ENCODE peak calls at places on chromosomes 16 and 17, in four cellular contexts. One of them, this sample, is unnamed.

GRCh38 chr17:17018612-17019429 is 23.4 kb upstream of the MPRIP start:
- DNase-seq in AG04450: no peak
- DNase-seq in ascending aorta: no peak
- DNase-seq in OCI-LY7: no peak
- DNase-seq in this sample: no peak

GRCh38 chr16:47045023-47045422 is 71.5 kb upstream of the DNAJA2 start:
- DNase-seq in AG04450: no peak
- DNase-seq in ascending aorta: no peak
- DNase-seq in OCI-LY7: no peak
- DNase-seq in this sample: no peak

GRCh38 chr17:78342438-78343098 is 17.3 kb downstream of the SOCS3 start:
- DNase-seq in OCI-LY7: no peak
- DNase-seq in AG04450: no peak
- DNase-seq in ascending aorta: peak; percentile 92
- DNase-seq in this sample: peak; percentile 64

GRCh38 chr16:72961115-72961832 is 86.7 kb downstream of the ZFHX3 start:
- DNase-seq in AG04450: no peak
- DNase-seq in OCI-LY7: no peak
- DNase-seq in ascending aorta: no peak
- DNase-seq in this sample: no peak

GRCh38 chr17:61235821-61236197 is 163.8 kb upstream of the TBX2 start:
- DNase-seq in ascending aorta: no peak
- DNase-seq in AG04450: no peak
- DNase-seq in OCI-LY7: no peak
- DNase-seq in this sample: no peak

GRCh38 chr17:60594747-60595146 is 5.2 kb upstream of the PPM1D start:
- DNase-seq in AG04450: no peak
- DNase-seq in OCI-LY7: no peak
- DNase-seq in ascending aorta: no peak
- DNase-seq in this sample: no peak

GRCh38 chr17:17815062-17815406 is 21.8 kb downstream of the SREBF1 start:
- DNase-seq in OCI-LY7: no peak
- DNase-seq in ascending aorta: no peak
- DNase-seq in AG04450: no peak
- DNase-seq in this sample: no peak

GRCh38 chr17:27836651-27837050 is 36.3 kb upstream of the NOS2 start:
- DNase-seq in OCI-LY7: no peak
- DNase-seq in ascending aorta: no peak
- DNase-seq in AG04450: no peak
- DNase-seq in this sample: no peak

GRCh38 chr16:9225527-9226316 is 134.3 kb downstream of the HAPSTR1 start:
- DNase-seq in ascending aorta: no peak
- DNase-seq in AG04450: no peak
- DNase-seq in OCI-LY7: peak; percentile 39
- DNase-seq in this sample: no peak

GRCh38 chr16:24253192-24253591 is 2.9 kb upstream of the CACNG3 start:
- DNase-seq in AG04450: no peak
- DNase-seq in ascending aorta: no peak
- DNase-seq in OCI-LY7: peak; percentile 78
- DNase-seq in this sample: no peak

GRCh38 chr17:6551356-6551755 is 5.0 kb downstream of the PITPNM3 start:
- DNase-seq in ascending aorta: no peak
- DNase-seq in OCI-LY7: no peak
- DNase-seq in AG04450: no peak
- DNase-seq in this sample: no peak
- H3K27ac ChIP-seq in ascending aorta: no peak overlapping the region
- H3K27ac ChIP-seq in OCI-LY7: no peak overlapping the region
- H3K27ac ChIP-seq in AG04450: no peak overlapping the region
- H3K27ac ChIP-seq in this sample: no peak overlapping the region

DNA sequence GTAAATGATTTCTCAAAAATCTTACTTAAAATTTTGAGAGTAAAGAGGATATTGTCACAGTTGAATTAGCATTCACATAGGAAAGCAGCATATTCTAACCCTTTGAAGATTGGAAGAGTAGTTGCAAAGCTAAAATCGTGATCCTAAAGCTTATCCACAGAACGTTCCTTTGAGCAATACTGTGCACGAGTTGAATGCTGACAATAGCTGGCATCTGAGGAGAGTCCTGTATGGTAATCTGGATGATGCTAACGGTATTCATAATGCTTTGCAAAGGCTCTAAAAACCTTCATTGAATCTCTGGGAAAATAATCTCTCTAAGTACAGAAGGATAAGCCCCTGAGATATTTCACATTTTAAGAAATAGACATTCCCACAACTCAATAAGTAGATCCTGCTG is 354.6 kb downstream of the CDH8 start:
- DNase-seq in OCI-LY7: no peak
- DNase-seq in AG04450: no peak
- DNase-seq in ascending aorta: no peak
- DNase-seq in this sample: no peak
- H3K27ac ChIP-seq in OCI-LY7: no peak overlapping the region
- H3K27ac ChIP-seq in AG04450: no peak overlapping the region
- H3K27ac ChIP-seq in ascending aorta: no peak overlapping the region
- H3K27ac ChIP-seq in this sample: no peak overlapping the region

GRCh38 chr17:14201595-14201994 is 35.1 kb downstream of the CDRT15 start:
- DNase-seq in AG04450: no peak
- DNase-seq in OCI-LY7: no peak
- DNase-seq in ascending aorta: no peak
- DNase-seq in this sample: no peak
- H3K27ac ChIP-seq in AG04450: no peak overlapping the region
- H3K27ac ChIP-seq in OCI-LY7: no peak overlapping the region
- H3K27ac ChIP-seq in ascending aorta: no peak overlapping the region
- H3K27ac ChIP-seq in this sample: no peak overlapping the region

GRCh38 chr17:42565523-42566214 is 1.2 kb upstream of the MLX start:
- DNase-seq in OCI-LY7: no peak
- DNase-seq in ascending aorta: no peak
- DNase-seq in AG04450: no peak
- DNase-seq in this sample: no peak
- H3K27ac ChIP-seq in OCI-LY7: peak overlapping the region; percentile 69
- H3K27ac ChIP-seq in ascending aorta: peak overlapping the region; percentile 97
- H3K27ac ChIP-seq in AG04450: no peak overlapping the region
- H3K27ac ChIP-seq in this sample: peak overlapping the region; percentile 93

This sample was measured in thoracic aorta.